ENCODE peak calls at places on chromosomes 13 and 19, in nine cellular contexts. Y is CD8-positive, alpha-beta memory T cell; E is uterus; L is IMR-90; G is substantia nigra; Q is heart left ventricle; O is adrenal gland; V is fibroblast of lung; F is Peyer's patch. X is an unnamed sample.
A peak's percentile ranks its signal among the peaks of the same experiment; 100 is the strongest.

GRCh38 chr19:53865918-53866696 is 1.6 kb upstream of the MYADM start:
- DNase-seq in Y (peak; percentile 71), E (peak; percentile 63), L (peak; percentile 39), G (peak; percentile 70), Q (peak; percentile 87), O (no peak), V (peak; percentile 59), F (peak; percentile 82), X (peak; percentile 21)

GRCh38 chr13:101492251-101492910 is 39.9 kb downstream of the ITGBL1 start:
- DNase-seq in Y (no peak), E (no peak), L (peak; percentile 19), G (no peak), Q (no peak), O (no peak), V (no peak), F (no peak), X (no peak)

GRCh38 chr13:98144501-98145350 is 1.8 kb downstream of the FARP1 start:
- DNase-seq in Y (no peak), E (no peak), L (peak; percentile 77), G (no peak), Q (no peak), O (peak; percentile 58), V (peak; percentile 77), F (no peak), X (no peak)

GRCh38 chr19:47004012-47004465 is 15.6 kb upstream of the NPAS1 start:
- DNase-seq in Y (no peak), E (no peak), L (no peak), G (no peak), Q (no peak), O (no peak), V (no peak), F (no peak), X (no peak)

GRCh38 chr13:84655677-84656076 is 773.4 kb upstream of the SLITRK1 start:
- DNase-seq in Y (no peak), E (no peak), L (peak; percentile 31), G (no peak), Q (no peak), O (no peak), V (no peak), F (no peak), X (no peak)

GRCh38 chr13:111893071-111893606 is 173.8 kb upstream of the SOX1 start:
- DNase-seq in Y (no peak), E (no peak), L (no peak), G (no peak), Q (no peak), O (peak; percentile 30), V (no peak), F (peak; percentile 31), X (no peak)

GRCh38 chr13:73835138-73835721 is 299.0 kb downstream of the KLF12 start:
- DNase-seq in Y (no peak), E (no peak), L (peak; percentile 56), G (no peak), Q (no peak), O (no peak), V (peak; percentile 68), F (no peak), X (no peak)

GRCh38 chr19:2011169-2011568 is 4.3 kb downstream of the BTBD2 start:
- DNase-seq in Y (no peak), E (no peak), L (no peak), G (no peak), Q (no peak), O (no peak), V (no peak), F (no peak), X (no peak)

GRCh38 chr13:102847272-102848234 is 1.7 kb downstream of the ERCC5 start:
- DNase-seq in Y (no peak), E (no peak), L (peak; percentile 54), G (no peak), Q (no peak), O (no peak), V (peak; percentile 70), F (no peak), X (no peak)

GRCh38 chr13:78317030-78317429 is 286.3 kb downstream of the POU4F1 start:
- DNase-seq in Y (no peak), E (no peak), L (no peak), G (no peak), Q (no peak), O (no peak), V (peak; percentile 33), F (no peak), X (no peak)

GRCh38 chr19:1469936-1470863 is 8.8 kb downstream of the C19orf25 start:
- DNase-seq in Y (peak; percentile 53), E (no peak), L (no peak), G (no peak), Q (peak; percentile 59), O (peak; percentile 76), V (no peak), F (peak; percentile 84), X (no peak)

GRCh38 chr13:19681517-19681916 is 48.1 kb downstream of the MPHOSPH8 start:
- DNase-seq in Y (no peak), E (no peak), L (peak; percentile 35), G (no peak), Q (no peak), O (no peak), V (no peak), F (no peak), X (no peak)

GRCh38 chr19:40717880-40718773 is 1.2 kb downstream of the ITPKC start:
- DNase-seq in Y (no peak), E (peak; percentile 51), L (peak; percentile 15), G (no peak), Q (no peak), O (peak; percentile 71), V (peak; percentile 31), F (peak; percentile 64), X (no peak)

GRCh38 chr13:99224019-99224418 is 23.4 kb downstream of the UBAC2 start:
- DNase-seq in Y (no peak), E (no peak), L (no peak), G (no peak), Q (no peak), O (no peak), V (no peak), F (no peak), X (no peak)

GRCh38 chr19:10141479-10141878 is 21.8 kb upstream of the EIF3G start:
- DNase-seq in Y (no peak), E (no peak), L (no peak), G (no peak), Q (no peak), O (no peak), V (no peak), F (no peak), X (no peak)

GRCh38 chr19:10141973-10142372 is 22.3 kb upstream of the EIF3G start:
- DNase-seq in Y (no peak), E (no peak), L (no peak), G (no peak), Q (no peak), O (no peak), V (no peak), F (no peak), X (no peak)

GRCh38 chr19:10145031-10145430 is 25.3 kb upstream of the EIF3G start:
- DNase-seq in Y (no peak), E (no peak), L (no peak), G (no peak), Q (no peak), O (no peak), V (no peak), F (no peak), X (no peak)

GRCh38 chr19:10142701-10143375 is 23.1 kb upstream of the EIF3G start:
- DNase-seq in Y (peak; percentile 23), E (no peak), L (no peak), G (no peak), Q (no peak), O (no peak), V (no peak), F (peak; percentile 69), X (no peak)

DNA sequence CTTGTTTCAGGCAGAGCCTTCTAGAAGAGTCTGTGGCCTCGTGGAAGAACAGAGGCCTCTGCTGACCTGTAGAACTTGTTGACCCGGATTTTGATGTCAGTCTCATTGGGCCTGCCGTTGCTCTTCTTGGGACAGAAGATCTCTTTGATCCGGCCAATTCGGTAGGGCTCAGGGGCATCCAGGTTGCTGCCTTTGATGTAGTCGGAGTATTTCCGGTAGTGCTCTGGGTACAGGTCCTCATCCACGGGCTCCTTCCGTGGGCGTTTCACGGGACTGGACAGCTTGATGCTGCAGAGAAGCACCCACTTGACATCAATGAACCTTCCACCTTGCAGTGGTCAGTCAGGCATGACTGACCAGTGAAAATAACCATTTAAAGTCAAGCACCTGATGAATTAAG is 24.0 kb upstream of the EIF3G start:
- DNase-seq in Y (no peak), E (no peak), L (no peak), G (no peak), Q (no peak), O (no peak), V (no peak), F (no peak), X (no peak)
- H3K27ac ChIP-seq in Y (peak overlapping the region; percentile 71), E (no peak overlapping the region), L (no peak overlapping the region), G (no peak overlapping the region), Q (no peak overlapping the region), O (no peak overlapping the region), V (no peak overlapping the region), F (peak overlapping the region; percentile 74), X (no peak overlapping the region)

GRCh38 chr13:30042272-30042671 is 191.9 kb upstream of the UBL3 start:
- DNase-seq in Y (no peak), E (no peak), L (no peak), G (no peak), Q (no peak), O (no peak), V (no peak), F (no peak), X (no peak)

GRCh38 chr13:30038884-30039283 is 188.5 kb upstream of the UBL3 start:
- DNase-seq in Y (no peak), E (peak; percentile 43), L (peak; percentile 60), G (no peak), Q (no peak), O (no peak), V (no peak), F (no peak), X (no peak)

GRCh38 chr13:30037306-30037705 is 186.9 kb upstream of the UBL3 start:
- DNase-seq in Y (no peak), E (no peak), L (no peak), G (no peak), Q (no peak), O (no peak), V (no peak), F (no peak), X (no peak)

GRCh38 chr13:30037766-30038165 is 187.3 kb upstream of the UBL3 start:
- DNase-seq in Y (no peak), E (no peak), L (peak; percentile 59), G (no peak), Q (no peak), O (no peak), V (peak; percentile 52), F (no peak), X (no peak)

GRCh38 chr13:30039506-30039905 is 189.1 kb upstream of the UBL3 start:
- DNase-seq in Y (no peak), E (no peak), L (no peak), G (no peak), Q (no peak), O (no peak), V (no peak), F (no peak), X (no peak)
- H3K27ac ChIP-seq in Y (no peak overlapping the region), E (no peak overlapping the region), L (no peak overlapping the region), G (no peak overlapping the region), Q (no peak overlapping the region), O (no peak overlapping the region), V (no peak overlapping the region), F (no peak overlapping the region), X (no peak overlapping the region)

GRCh38 chr19:15399234-15399515 is 19.6 kb upstream of the AKAP8 start:
- DNase-seq in Y (no peak), E (no peak), L (no peak), G (no peak), Q (no peak), O (no peak), V (no peak), F (peak; percentile 36), X (no peak)
- H3K27ac ChIP-seq in Y (no peak overlapping the region), E (no peak overlapping the region), L (no peak overlapping the region), G (no peak overlapping the region), Q (no peak overlapping the region), O (no peak overlapping the region), V (no peak overlapping the region), F (no peak overlapping the region), X (no peak overlapping the region)

GRCh38 chr13:42348576-42348975 is 76.6 kb downstream of the AKAP11 start:
- DNase-seq in Y (no peak), E (no peak), L (no peak), G (no peak), Q (no peak), O (no peak), V (no peak), F (no peak), X (no peak)
- H3K27ac ChIP-seq in Y (no peak overlapping the region), E (no peak overlapping the region), L (no peak overlapping the region), G (no peak overlapping the region), Q (no peak overlapping the region), O (no peak overlapping the region), V (no peak overlapping the region), F (no peak overlapping the region), X (no peak overlapping the region)